ENCODE peak calls at places on chromosomes 16 and 17, in six cellular contexts. One of them, this sample, is unnamed. For H3K4me1, the result is how much of the 10 kb centered on the place peaks cover.

GRCh38 chr17:31216053-31216751 is 80.8 kb downstream of the OMG start:
- DNase-seq in suprapubic skin: no peak
- DNase-seq in HepG2: peak
- DNase-seq in right cardiac atrium: no peak
- DNase-seq in right lobe of liver: no peak
- DNase-seq in lower lobe of right lung: no peak
- DNase-seq in this sample: no peak

GRCh38 chr16:58086381-58087208 is 42.6 kb downstream of the CFAP20 start:
- DNase-seq in right lobe of liver: peak
- DNase-seq in HepG2: no peak
- DNase-seq in right cardiac atrium: no peak
- DNase-seq in suprapubic skin: no peak
- DNase-seq in lower lobe of right lung: no peak
- DNase-seq in this sample: no peak

GRCh38 chr17:41894791-41895331 is 23.9 kb downstream of the ACLY start:
- DNase-seq in right lobe of liver: peak
- DNase-seq in suprapubic skin: no peak
- DNase-seq in right cardiac atrium: peak
- DNase-seq in HepG2: no peak
- DNase-seq in lower lobe of right lung: no peak
- DNase-seq in this sample: no peak

GRCh38 chr16:57502048-57502775 is 15.9 kb upstream of the DOK4 start:
- DNase-seq in lower lobe of right lung: no peak
- DNase-seq in right cardiac atrium: peak
- DNase-seq in HepG2: no peak
- DNase-seq in right lobe of liver: peak
- DNase-seq in suprapubic skin: no peak
- DNase-seq in this sample: no peak

GRCh38 chr17:82863941-82864720 is 24.3 kb upstream of the ZNF750 start:
- DNase-seq in lower lobe of right lung: no peak
- DNase-seq in suprapubic skin: no peak
- DNase-seq in right cardiac atrium: no peak
- DNase-seq in right lobe of liver: no peak
- DNase-seq in HepG2: no peak
- DNase-seq in this sample: peak

GRCh38 chr17:44132275-44132821 is 8.9 kb upstream of the HDAC5 start:
- DNase-seq in suprapubic skin: no peak
- DNase-seq in right cardiac atrium: no peak
- DNase-seq in right lobe of liver: no peak
- DNase-seq in lower lobe of right lung: no peak
- DNase-seq in HepG2: no peak
- DNase-seq in this sample: no peak

GRCh38 chr17:38448208-38448776 is 20.0 kb downstream of the ARHGAP23 start:
- DNase-seq in HepG2: no peak
- DNase-seq in lower lobe of right lung: no peak
- DNase-seq in right lobe of liver: no peak
- DNase-seq in suprapubic skin: no peak
- DNase-seq in right cardiac atrium: no peak
- DNase-seq in this sample: no peak

GRCh38 chr16:85470873-85471272 is 142.2 kb upstream of the GSE1 start:
- DNase-seq in suprapubic skin: no peak
- DNase-seq in lower lobe of right lung: no peak
- DNase-seq in right cardiac atrium: no peak
- DNase-seq in HepG2: no peak
- DNase-seq in right lobe of liver: no peak
- DNase-seq in this sample: no peak

GRCh38 chr17:76495663-76496400 is 5.4 kb downstream of the RHBDF2 start:
- DNase-seq in right cardiac atrium: no peak
- DNase-seq in suprapubic skin: no peak
- DNase-seq in lower lobe of right lung: no peak
- DNase-seq in HepG2: no peak
- DNase-seq in right lobe of liver: no peak
- DNase-seq in this sample: no peak
- H3K4me1 ChIP-seq in right cardiac atrium: under half
- H3K4me1 ChIP-seq in suprapubic skin: half or more
- H3K4me1 ChIP-seq in lower lobe of right lung: half or more
- H3K4me1 ChIP-seq in HepG2: half or more
- H3K4me1 ChIP-seq in right lobe of liver: under half
- H3K4me1 ChIP-seq in this sample: under half

DNA sequence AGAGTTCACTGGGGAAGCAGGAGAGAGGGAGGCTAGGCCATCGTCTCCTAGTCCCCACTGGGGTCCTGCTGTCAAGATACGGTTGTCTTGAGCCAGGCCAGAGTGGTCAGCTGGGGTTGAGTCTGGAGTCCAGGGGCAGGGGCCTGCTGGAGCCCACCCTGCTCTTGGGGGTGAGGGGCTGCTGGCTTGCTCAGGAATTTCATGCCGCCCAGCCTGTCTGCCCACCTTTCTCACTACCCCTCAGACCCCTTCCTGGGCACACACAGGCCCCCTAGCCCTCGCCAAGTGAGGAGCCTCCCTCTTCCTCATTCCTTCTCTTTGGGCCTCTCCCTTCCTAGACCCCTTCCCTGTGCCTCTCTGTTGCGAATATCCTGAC is 1.3 kb downstream of the TRAF7 start:
- DNase-seq in right cardiac atrium: peak
- DNase-seq in lower lobe of right lung: no peak
- DNase-seq in right lobe of liver: no peak
- DNase-seq in HepG2: no peak
- DNase-seq in suprapubic skin: no peak
- DNase-seq in this sample: no peak
- H3K4me1 ChIP-seq in right cardiac atrium: under half
- H3K4me1 ChIP-seq in lower lobe of right lung: half or more
- H3K4me1 ChIP-seq in right lobe of liver: half or more
- H3K4me1 ChIP-seq in HepG2: half or more
- H3K4me1 ChIP-seq in suprapubic skin: half or more
- H3K4me1 ChIP-seq in this sample: half or more

GRCh38 chr17:81432873-81433451 is 37.7 kb downstream of the BAHCC1 start:
- DNase-seq in suprapubic skin: no peak
- DNase-seq in right cardiac atrium: no peak
- DNase-seq in right lobe of liver: peak
- DNase-seq in lower lobe of right lung: peak
- DNase-seq in HepG2: no peak
- DNase-seq in this sample: no peak
- H3K4me1 ChIP-seq in suprapubic skin: half or more
- H3K4me1 ChIP-seq in right cardiac atrium: under half
- H3K4me1 ChIP-seq in right lobe of liver: under half
- H3K4me1 ChIP-seq in lower lobe of right lung: half or more
- H3K4me1 ChIP-seq in HepG2: under half
- H3K4me1 ChIP-seq in this sample: under half

GRCh38 chr17:21029515-21029914 is 13.3 kb downstream of the USP22 start:
- DNase-seq in right cardiac atrium: no peak
- DNase-seq in HepG2: no peak
- DNase-seq in lower lobe of right lung: no peak
- DNase-seq in suprapubic skin: no peak
- DNase-seq in right lobe of liver: no peak
- DNase-seq in this sample: no peak

GRCh38 chr17:21025446-21025845 is 17.4 kb downstream of the USP22 start:
- DNase-seq in suprapubic skin: no peak
- DNase-seq in right lobe of liver: no peak
- DNase-seq in HepG2: no peak
- DNase-seq in lower lobe of right lung: no peak
- DNase-seq in right cardiac atrium: no peak
- DNase-seq in this sample: no peak

GRCh38 chr17:21029032-21029431 is 13.8 kb downstream of the USP22 start:
- DNase-seq in HepG2: no peak
- DNase-seq in lower lobe of right lung: no peak
- DNase-seq in right cardiac atrium: peak
- DNase-seq in right lobe of liver: no peak
- DNase-seq in suprapubic skin: no peak
- DNase-seq in this sample: no peak

GRCh38 chr17:21028192-21028591 is 14.6 kb downstream of the USP22 start:
- DNase-seq in right lobe of liver: no peak
- DNase-seq in right cardiac atrium: no peak
- DNase-seq in HepG2: no peak
- DNase-seq in lower lobe of right lung: no peak
- DNase-seq in suprapubic skin: no peak
- DNase-seq in this sample: no peak

DNA sequence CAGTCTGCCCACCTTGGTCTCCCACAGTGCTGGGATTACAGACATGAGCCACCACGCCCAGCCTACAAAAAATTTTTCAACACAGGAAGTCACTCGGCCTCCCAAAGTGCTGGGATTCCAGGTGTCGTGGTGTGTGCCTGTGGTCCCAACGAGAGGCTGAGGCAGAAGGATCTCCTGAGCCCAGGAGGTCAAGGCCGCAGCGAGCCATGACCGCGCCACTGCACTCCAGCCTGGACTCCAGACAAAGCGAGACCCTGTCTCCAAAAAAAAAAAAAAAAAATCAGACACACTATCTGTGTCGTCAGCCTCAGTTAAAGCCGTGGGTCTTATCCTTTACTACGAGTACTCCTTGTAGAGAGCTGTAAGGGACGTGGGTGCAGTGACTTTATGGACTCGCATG is 15.8 kb downstream of the USP22 start:
- DNase-seq in right cardiac atrium: no peak
- DNase-seq in HepG2: no peak
- DNase-seq in right lobe of liver: no peak
- DNase-seq in lower lobe of right lung: no peak
- DNase-seq in suprapubic skin: no peak
- DNase-seq in this sample: no peak
- H3K4me1 ChIP-seq in right cardiac atrium: under half
- H3K4me1 ChIP-seq in HepG2: under half
- H3K4me1 ChIP-seq in right lobe of liver: under half
- H3K4me1 ChIP-seq in lower lobe of right lung: half or more
- H3K4me1 ChIP-seq in suprapubic skin: under half
- H3K4me1 ChIP-seq in this sample: under half

GRCh38 chr16:27199747-27200146 is 3.6 kb upstream of the KDM8 start:
- DNase-seq in right cardiac atrium: no peak
- DNase-seq in HepG2: no peak
- DNase-seq in lower lobe of right lung: no peak
- DNase-seq in right lobe of liver: no peak
- DNase-seq in suprapubic skin: no peak
- DNase-seq in this sample: peak
- H3K4me1 ChIP-seq in right cardiac atrium: under half
- H3K4me1 ChIP-seq in HepG2: under half
- H3K4me1 ChIP-seq in lower lobe of right lung: under half
- H3K4me1 ChIP-seq in right lobe of liver: under half
- H3K4me1 ChIP-seq in suprapubic skin: under half
- H3K4me1 ChIP-seq in this sample: under half

GRCh38 chr16:50272687-50273381 is 6.5 kb downstream of the ADCY7 start:
- DNase-seq in HepG2: no peak
- DNase-seq in lower lobe of right lung: no peak
- DNase-seq in right lobe of liver: peak
- DNase-seq in right cardiac atrium: peak
- DNase-seq in suprapubic skin: no peak
- DNase-seq in this sample: no peak
- H3K4me1 ChIP-seq in HepG2: under half
- H3K4me1 ChIP-seq in lower lobe of right lung: half or more
- H3K4me1 ChIP-seq in right lobe of liver: under half
- H3K4me1 ChIP-seq in right cardiac atrium: under half
- H3K4me1 ChIP-seq in suprapubic skin: under half
- H3K4me1 ChIP-seq in this sample: under half

GRCh38 chr17:15453782-15454181 is 13.6 kb downstream of the CDRT4 start:
- DNase-seq in right lobe of liver: no peak
- DNase-seq in suprapubic skin: no peak
- DNase-seq in right cardiac atrium: no peak
- DNase-seq in lower lobe of right lung: no peak
- DNase-seq in HepG2: no peak
- DNase-seq in this sample: no peak
- H3K4me1 ChIP-seq in right lobe of liver: under half
- H3K4me1 ChIP-seq in suprapubic skin: under half
- H3K4me1 ChIP-seq in right cardiac atrium: under half
- H3K4me1 ChIP-seq in lower lobe of right lung: under half
- H3K4me1 ChIP-seq in HepG2: under half
- H3K4me1 ChIP-seq in this sample: under half

GRCh38 chr16:3856367-3857141 is 24.0 kb downstream of the CREBBP start:
- DNase-seq in HepG2: no peak
- DNase-seq in lower lobe of right lung: no peak
- DNase-seq in right cardiac atrium: no peak
- DNase-seq in right lobe of liver: no peak
- DNase-seq in suprapubic skin: no peak
- DNase-seq in this sample: no peak
- H3K4me1 ChIP-seq in HepG2: half or more
- H3K4me1 ChIP-seq in lower lobe of right lung: half or more
- H3K4me1 ChIP-seq in right cardiac atrium: under half
- H3K4me1 ChIP-seq in right lobe of liver: under half
- H3K4me1 ChIP-seq in suprapubic skin: half or more
- H3K4me1 ChIP-seq in this sample: under half

GRCh38 chr16:81920498-81920897 is 90.8 kb downstream of the SDR42E1 start:
- DNase-seq in suprapubic skin: no peak
- DNase-seq in lower lobe of right lung: no peak
- DNase-seq in right lobe of liver: no peak
- DNase-seq in HepG2: no peak
- DNase-seq in right cardiac atrium: no peak
- DNase-seq in this sample: no peak

GRCh38 chr16:81923296-81923695 is 88.0 kb downstream of the SDR42E1 start:
- DNase-seq in right lobe of liver: no peak
- DNase-seq in right cardiac atrium: no peak
- DNase-seq in lower lobe of right lung: no peak
- DNase-seq in suprapubic skin: peak
- DNase-seq in HepG2: no peak
- DNase-seq in this sample: no peak

GRCh38 chr16:81921873-81922584 is 89.2 kb downstream of the SDR42E1 start:
- DNase-seq in right cardiac atrium: no peak
- DNase-seq in HepG2: no peak
- DNase-seq in suprapubic skin: no peak
- DNase-seq in lower lobe of right lung: no peak
- DNase-seq in right lobe of liver: no peak
- DNase-seq in this sample: no peak

GRCh38 chr16:81918927-81919326 is 92.3 kb downstream of the SDR42E1 start:
- DNase-seq in suprapubic skin: no peak
- DNase-seq in lower lobe of right lung: no peak
- DNase-seq in right lobe of liver: no peak
- DNase-seq in right cardiac atrium: no peak
- DNase-seq in HepG2: no peak
- DNase-seq in this sample: no peak

GRCh38 chr16:81921415-81921814 is 89.9 kb downstream of the SDR42E1 start:
- DNase-seq in right cardiac atrium: no peak
- DNase-seq in lower lobe of right lung: no peak
- DNase-seq in suprapubic skin: no peak
- DNase-seq in HepG2: no peak
- DNase-seq in right lobe of liver: no peak
- DNase-seq in this sample: no peak
- H3K4me1 ChIP-seq in right cardiac atrium: under half
- H3K4me1 ChIP-seq in lower lobe of right lung: under half
- H3K4me1 ChIP-seq in suprapubic skin: under half
- H3K4me1 ChIP-seq in HepG2: under half
- H3K4me1 ChIP-seq in right lobe of liver: under half
- H3K4me1 ChIP-seq in this sample: under half

DNA sequence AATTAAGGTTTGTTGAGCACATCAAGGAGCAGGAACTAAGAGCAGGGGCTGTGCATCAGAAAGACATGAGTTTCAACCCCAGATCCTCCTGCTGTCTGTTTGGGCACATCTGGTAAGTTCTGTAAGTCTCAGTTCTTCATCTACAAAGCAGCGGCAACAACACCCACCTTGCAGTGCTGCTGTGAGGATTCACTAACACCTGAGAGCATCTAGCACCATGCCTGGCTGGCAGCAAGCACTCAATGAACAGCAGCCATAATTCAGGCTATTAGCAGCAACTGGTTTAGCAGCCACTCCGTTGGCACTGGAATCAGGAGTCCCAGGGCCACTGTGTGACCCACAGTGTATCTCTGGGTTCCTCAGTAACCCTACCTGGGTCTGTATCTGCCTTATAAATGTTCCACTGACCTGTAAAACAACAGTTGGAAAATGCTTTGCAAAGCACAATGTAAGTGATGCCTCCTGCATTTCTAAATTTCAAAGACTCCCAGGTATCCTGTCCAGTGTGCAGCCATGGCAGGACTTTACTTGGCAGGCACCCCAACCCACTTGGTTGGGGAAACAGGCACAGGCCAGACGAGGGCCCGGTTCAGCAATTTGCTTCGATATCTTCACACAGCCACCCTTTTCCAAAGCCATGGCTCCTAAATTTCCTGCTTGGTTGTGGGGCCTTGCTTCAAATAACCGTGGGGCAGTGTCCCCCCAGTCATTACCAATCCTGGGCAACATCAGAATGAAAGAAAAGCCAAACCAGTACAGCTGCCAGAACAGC is 4.2 kb downstream of the ST3GAL2 start:
- DNase-seq in right cardiac atrium: no peak
- DNase-seq in suprapubic skin: no peak
- DNase-seq in lower lobe of right lung: no peak
- DNase-seq in right lobe of liver: no peak
- DNase-seq in HepG2: no peak
- DNase-seq in this sample: no peak
- H3K4me1 ChIP-seq in right cardiac atrium: under half
- H3K4me1 ChIP-seq in suprapubic skin: half or more
- H3K4me1 ChIP-seq in lower lobe of right lung: half or more
- H3K4me1 ChIP-seq in right lobe of liver: under half
- H3K4me1 ChIP-seq in HepG2: half or more
- H3K4me1 ChIP-seq in this sample: under half